ENCODE peak calls at places on chromosomes 6 and 20, in four cellular contexts. U is HCT116, D is breast epithelium, E is right lobe of liver. X is an unnamed sample.

GRCh38 chr20:40860487-40860902 is 168.1 kb upstream of the TOP1 start:
- DNase-seq in E (no peak), U (peak), D (no peak), X (no peak)

GRCh38 chr20:50898475-50898874 is 32.8 kb downstream of the ADNP start:
- DNase-seq in E (no peak), U (no peak), D (no peak), X (no peak)

GRCh38 chr6:168895102-168895812 is 358.4 kb downstream of the THBS2 start:
- DNase-seq in D (peak), E (peak), U (peak), X (peak)

GRCh38 chr6:17665132-17665531 is 41.6 kb downstream of the NUP153 start:
- DNase-seq in U (no peak), D (no peak), E (no peak), X (no peak)

GRCh38 chr20:60224914-60225313 is 266.7 kb downstream of the CDH26 start:
- DNase-seq in E (no peak), D (no peak), U (no peak), X (no peak)

GRCh38 chr6:16922282-16922681 is 161.0 kb upstream of the ATXN1 start:
- DNase-seq in E (peak), D (no peak), U (no peak), X (no peak)

GRCh38 chr6:37354526-37355384 is 972 bp downstream of the RNF8 start:
- DNase-seq in U (no peak), E (peak), D (no peak), X (peak)

GRCh38 chr20:3783516-3784225 is 2.4 kb upstream of the SPEF1 start:
- DNase-seq in E (no peak), U (no peak), D (no peak), X (no peak)

GRCh38 chr6:24893342-24893850 is 42.4 kb downstream of the RIPOR2 start:
- DNase-seq in D (no peak), E (no peak), U (no peak), X (no peak)

GRCh38 chr6:54244430-54244829 is 63.8 kb upstream of the TINAG start:
- DNase-seq in U (peak), D (no peak), E (no peak), X (no peak)

GRCh38 chr6:100479180-100480035 is 14.7 kb upstream of the SIM1 start:
- DNase-seq in U (peak), D (no peak), E (no peak), X (no peak)

GRCh38 chr20:2865630-2866029 is 7.7 kb upstream of the PTPRA start:
- DNase-seq in U (no peak), D (no peak), E (no peak), X (no peak)

GRCh38 chr20:11103866-11104265 is 430.1 kb upstream of the JAG1 start:
- DNase-seq in E (no peak), D (no peak), U (no peak), X (no peak)

GRCh38 chr6:31881136-31881859 is 2.5 kb upstream of the SLC44A4 start:
- DNase-seq in U (no peak), E (no peak), D (no peak), X (no peak)

GRCh38 chr6:44685213-44685612 is 297.7 kb downstream of the CDC5L start:
- DNase-seq in U (no peak), D (no peak), E (no peak), X (no peak)

GRCh38 chr20:49210101-49210749 is 9.0 kb upstream of the DDX27 start:
- DNase-seq in U (no peak), D (no peak), E (no peak), X (no peak)

GRCh38 chr6:135195522-135195921 is 14.4 kb downstream of the MYB start:
- DNase-seq in E (no peak), D (no peak), U (no peak), X (no peak)

GRCh38 chr6:155782320-155782730 is 326.7 kb upstream of the NOX3 start:
- DNase-seq in D (no peak), U (peak), E (no peak), X (no peak)

GRCh38 chr20:37337208-37337955 is 8.6 kb upstream of the SRC start:
- DNase-seq in E (no peak), U (no peak), D (no peak), X (no peak)

GRCh38 chr20:63941282-63942060 is 14.7 kb downstream of the UCKL1 start:
- DNase-seq in D (no peak), E (peak), U (no peak), X (peak)
- H3K27ac ChIP-seq in D (peak), E (no peak), U (peak), X (peak)

GRCh38 chr6:2242311-2242710 is 3.1 kb downstream of the GMDS start:
- DNase-seq in D (no peak), U (no peak), E (no peak), X (no peak)

GRCh38 chr6:2247664-2248063 is 2.3 kb upstream of the GMDS start:
- DNase-seq in E (no peak), U (no peak), D (no peak), X (no peak)

GRCh38 chr6:2244261-2245102 is 923 bp downstream of the GMDS start:
- DNase-seq in E (no peak), U (no peak), D (no peak), X (no peak)

GRCh38 chr6:2245954-2246863 is 804 bp upstream of the GMDS start:
- DNase-seq in D (peak), E (peak), U (peak), X (no peak)

DNA sequence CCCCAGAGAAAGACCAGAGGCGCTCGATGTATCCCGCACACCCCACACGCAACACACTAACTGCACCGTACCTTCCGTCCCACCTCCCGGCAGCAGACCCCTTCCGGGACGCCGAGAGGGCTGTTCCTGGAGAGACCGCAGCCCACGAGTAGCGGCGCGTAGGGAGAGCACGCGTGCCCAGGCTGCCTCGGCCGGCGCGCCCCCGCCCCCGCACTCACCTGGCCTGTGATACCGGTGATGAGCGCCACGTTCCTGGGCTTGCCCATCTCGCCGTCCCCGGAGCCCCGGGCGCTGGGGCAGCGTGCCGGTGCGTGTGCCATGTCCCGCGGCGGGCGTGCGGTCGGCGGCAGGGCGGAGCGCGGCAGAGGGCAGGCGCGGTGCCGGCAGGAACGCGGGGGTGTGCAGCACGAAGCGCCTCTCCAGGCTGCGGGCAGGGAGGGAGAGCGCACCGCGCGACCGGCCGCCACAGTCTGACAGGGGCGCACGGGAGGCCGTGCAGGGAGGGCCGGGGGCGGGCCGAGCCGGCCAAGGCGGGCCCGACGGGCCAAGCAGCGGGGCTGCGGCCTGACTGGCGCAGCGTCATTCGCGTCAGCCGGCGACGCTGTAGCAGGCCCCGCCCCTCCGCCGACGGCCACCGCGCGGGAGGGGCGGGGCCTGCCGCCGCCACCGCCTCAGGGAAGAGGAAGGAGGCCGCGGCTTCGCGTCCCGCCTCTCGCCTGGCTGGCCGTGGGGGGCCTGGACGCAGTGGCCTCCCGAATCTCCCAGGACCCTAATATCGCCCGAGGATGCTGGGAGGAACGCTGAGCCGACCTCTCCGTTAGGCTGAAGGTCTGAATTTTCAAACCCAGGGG is at the start of gene GMDS:
- DNase-seq in U (peak), D (peak), E (peak), X (peak)
- TF ChIP-seq POLR2A in U (no peak), D (peak), E (peak), X (peak)

GRCh38 chr6:47005486-47005885 is 36.6 kb downstream of the ADGRF1 start:
- DNase-seq in U (no peak), D (no peak), E (no peak), X (no peak)
- TF ChIP-seq CTCF in U (no peak), D (no peak), E (no peak), X (no peak)

DNA sequence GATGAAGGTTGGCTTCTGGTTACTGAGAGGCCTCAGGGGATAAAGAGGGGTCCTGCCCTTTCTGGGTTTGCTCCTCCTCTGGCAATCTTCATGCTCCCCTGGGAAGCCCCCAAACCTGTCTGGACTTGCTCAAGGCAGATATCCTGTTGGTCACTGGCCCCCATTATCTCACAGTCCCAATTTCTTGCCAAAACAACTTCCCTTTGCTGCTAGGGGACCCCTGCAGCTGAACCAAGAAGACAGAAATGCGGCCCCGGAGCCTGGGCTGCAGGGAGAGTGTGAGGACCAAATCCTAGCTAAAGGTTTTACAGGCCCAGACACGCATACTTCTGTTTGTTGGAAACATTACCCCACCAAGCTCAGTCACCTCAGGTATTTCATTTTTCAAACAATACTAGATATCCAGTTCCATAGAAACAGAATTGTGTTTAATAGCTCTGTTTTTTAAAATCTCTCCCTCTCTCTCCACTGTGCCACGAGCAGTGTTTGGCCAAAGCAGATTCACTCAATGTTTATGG is 63.4 kb upstream of the MRPS10 start:
- DNase-seq in U (no peak), E (no peak), D (no peak), X (no peak)
- H3K27ac ChIP-seq in U (no peak), E (no peak), D (peak), X (no peak)

GRCh38 chr6:51509597-51509996 is 577.8 kb downstream of the PKHD1 start:
- DNase-seq in D (no peak), U (no peak), E (no peak), X (no peak)
- TF ChIP-seq POLR2A in D (no peak), U (no peak), E (no peak), X (no peak)

GRCh38 chr6:10413850-10414765 is 766 bp downstream of the TFAP2A start:
- DNase-seq in U (no peak), E (no peak), D (no peak), X (no peak)
- TF ChIP-seq CTCF in U (peak), E (no peak), D (no peak), X (no peak)

GRCh38 chr20:5781798-5782750 is 31.9 kb downstream of the SHLD1 start:
- DNase-seq in E (no peak), U (no peak), D (no peak), X (no peak)
- H3K27ac ChIP-seq in E (no peak), U (no peak), D (peak), X (no peak)

DNA sequence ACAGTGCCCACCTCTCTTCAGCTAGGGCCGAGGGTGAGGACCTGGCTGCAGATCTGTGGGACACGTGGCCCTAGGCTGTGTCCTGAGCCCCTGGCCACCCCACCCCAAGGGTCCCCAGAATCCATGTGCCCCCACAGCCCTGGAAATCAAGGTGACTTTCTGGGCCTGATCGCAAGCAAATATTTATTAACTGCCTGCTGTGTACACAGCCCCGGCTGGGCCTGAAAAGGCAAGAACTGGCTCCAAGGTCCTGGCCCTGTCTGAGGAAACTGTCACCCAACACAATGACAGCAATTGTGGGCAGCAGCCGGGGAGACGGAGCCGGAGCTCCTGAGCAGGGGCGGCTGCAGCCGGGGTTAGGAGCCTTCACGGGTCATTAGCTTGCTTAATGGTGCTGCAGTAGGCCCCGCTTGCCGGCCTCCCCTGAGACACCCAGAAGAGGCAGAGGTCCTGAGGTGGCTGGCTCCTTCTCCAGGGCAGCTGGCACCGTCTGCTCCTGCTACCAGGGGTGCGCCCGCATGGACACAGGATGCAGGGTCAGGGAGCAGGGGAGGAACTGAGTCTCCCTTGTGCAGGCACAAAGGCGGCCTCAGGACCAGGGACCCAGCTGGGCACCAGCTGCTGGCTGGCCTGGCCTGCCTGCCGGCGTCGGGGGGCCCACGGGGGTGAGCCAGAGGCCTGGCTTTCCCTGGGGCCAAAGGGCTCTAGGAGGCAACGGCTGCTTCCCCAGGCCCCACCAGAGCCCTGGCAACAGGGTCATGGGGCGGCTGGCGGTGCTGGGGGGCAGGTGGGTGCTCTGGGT is 24.1 kb downstream of the NPEPL1 start:
- DNase-seq in D (peak), U (no peak), E (peak), X (no peak)
- TF ChIP-seq POLR2A in D (no peak), U (no peak), E (no peak), X (no peak)

DNA sequence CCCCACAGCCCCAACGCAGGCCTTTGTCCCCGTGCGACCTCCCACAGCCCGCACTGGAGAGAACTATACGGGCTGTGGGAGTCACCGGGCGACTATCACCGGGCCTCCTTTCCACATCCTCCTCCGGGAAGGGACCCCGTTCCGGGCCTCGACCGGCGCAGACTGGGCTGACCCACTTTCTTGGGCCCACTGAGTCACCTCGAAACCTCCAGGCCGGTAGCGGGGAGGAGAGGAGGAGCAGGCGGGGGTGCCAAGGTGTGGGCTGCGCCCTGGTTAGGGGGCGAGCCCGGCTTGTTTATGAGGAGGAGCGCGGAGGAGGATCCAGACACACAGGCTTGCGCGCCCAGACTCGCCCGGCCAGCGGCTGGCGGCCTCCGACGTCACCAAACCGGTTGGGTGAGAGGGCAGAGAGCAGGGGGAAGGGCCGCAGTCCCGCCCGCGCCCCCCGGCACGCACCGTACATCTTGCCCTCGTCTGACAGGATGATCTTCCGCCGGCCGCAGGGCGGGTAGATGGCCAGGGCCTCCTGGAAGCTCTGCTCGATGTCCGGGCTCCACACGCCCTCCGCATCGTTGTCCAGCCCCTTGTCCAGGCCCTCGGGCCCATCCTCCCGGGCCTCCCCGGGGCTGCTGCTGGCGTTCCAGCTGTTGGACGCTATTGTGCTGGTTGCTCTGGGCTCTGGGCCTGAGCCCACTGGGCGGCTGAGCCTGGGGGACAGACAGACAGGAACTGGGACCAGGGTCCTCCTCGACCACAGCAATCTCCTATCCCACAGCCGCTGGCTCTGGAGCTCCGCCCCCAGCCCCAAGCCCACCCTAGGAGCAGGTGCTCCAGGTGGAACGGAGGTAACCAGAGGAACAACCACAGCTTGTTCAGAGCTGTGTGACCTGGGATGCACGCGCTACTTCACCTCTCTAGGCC is 10.6 kb downstream of the TEAD3 start:
- DNase-seq in E (no peak), U (no peak), D (peak), X (no peak)
- TF ChIP-seq CTCF in E (no peak), U (no peak), D (no peak), X (no peak)

DNA sequence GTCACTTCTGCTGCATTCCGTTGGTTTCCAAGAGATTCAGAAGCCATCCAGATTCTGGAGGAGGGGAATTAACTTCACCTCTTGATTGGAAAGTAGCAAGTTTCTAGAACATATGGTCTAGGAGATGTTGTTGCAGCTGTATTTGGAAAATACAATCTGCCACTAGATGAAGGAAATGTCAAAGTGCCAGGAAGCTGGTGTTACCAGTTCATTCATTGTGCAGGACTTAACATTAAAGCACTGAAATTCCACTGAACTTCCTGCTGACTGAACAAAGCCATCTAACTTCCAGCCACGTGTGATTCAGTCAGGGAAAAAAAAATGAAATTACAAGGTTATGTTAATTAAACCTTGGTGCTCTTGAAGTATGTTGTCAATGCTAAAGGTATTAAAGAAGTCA is 321.5 kb upstream of the SASH1 start:
- DNase-seq in D (no peak), E (no peak), U (no peak), X (no peak)
- H3K27ac ChIP-seq in D (no peak), E (no peak), U (no peak), X (no peak)

X was measured in suprapubic skin.